ENCODE peak calls at places on chromosomes 12 and 14, in nine cellular contexts. One of them, this sample, is unnamed.

GRCh38 chr14:68584786-68585185 is 208.1 kb downstream of the ZFP36L1 start:
- DNase-seq in breast epithelium: no peak
- DNase-seq in body of pancreas: no peak
- DNase-seq in uterus: no peak
- DNase-seq in IMR-90: no peak
- DNase-seq in upper lobe of left lung: peak
- DNase-seq in heart left ventricle: no peak
- DNase-seq in A549: no peak
- DNase-seq in suprapubic skin: no peak
- DNase-seq in this sample: no peak

GRCh38 chr14:45519770-45520169 is 266.8 kb upstream of the MIS18BP1 start:
- DNase-seq in A549: no peak
- DNase-seq in uterus: no peak
- DNase-seq in suprapubic skin: no peak
- DNase-seq in body of pancreas: no peak
- DNase-seq in IMR-90: no peak
- DNase-seq in upper lobe of left lung: no peak
- DNase-seq in breast epithelium: no peak
- DNase-seq in heart left ventricle: no peak
- DNase-seq in this sample: no peak

GRCh38 chr14:32230181-32230580 is 27.1 kb upstream of the RNU6-8 start:
- DNase-seq in suprapubic skin: no peak
- DNase-seq in A549: peak
- DNase-seq in heart left ventricle: no peak
- DNase-seq in body of pancreas: no peak
- DNase-seq in IMR-90: peak
- DNase-seq in breast epithelium: no peak
- DNase-seq in uterus: no peak
- DNase-seq in upper lobe of left lung: no peak
- DNase-seq in this sample: no peak

GRCh38 chr14:29810657-29811056 is 117.0 kb downstream of the PRKD1 start:
- DNase-seq in upper lobe of left lung: peak
- DNase-seq in A549: no peak
- DNase-seq in uterus: no peak
- DNase-seq in breast epithelium: no peak
- DNase-seq in body of pancreas: peak
- DNase-seq in IMR-90: no peak
- DNase-seq in suprapubic skin: no peak
- DNase-seq in heart left ventricle: peak
- DNase-seq in this sample: no peak

GRCh38 chr14:89911018-89911919 is 43.3 kb downstream of the EFCAB11 start:
- DNase-seq in upper lobe of left lung: no peak
- DNase-seq in IMR-90: peak
- DNase-seq in A549: peak
- DNase-seq in body of pancreas: peak
- DNase-seq in heart left ventricle: no peak
- DNase-seq in suprapubic skin: peak
- DNase-seq in uterus: no peak
- DNase-seq in breast epithelium: no peak
- DNase-seq in this sample: no peak

GRCh38 chr14:74611672-74612345 is at the start of gene LTBP2:
- DNase-seq in upper lobe of left lung: no peak
- DNase-seq in suprapubic skin: no peak
- DNase-seq in IMR-90: peak
- DNase-seq in body of pancreas: peak
- DNase-seq in heart left ventricle: no peak
- DNase-seq in breast epithelium: no peak
- DNase-seq in A549: no peak
- DNase-seq in uterus: peak
- DNase-seq in this sample: peak

GRCh38 chr12:130538343-130539095 is 177.6 kb downstream of the RIMBP2 start:
- DNase-seq in uterus: no peak
- DNase-seq in IMR-90: no peak
- DNase-seq in body of pancreas: no peak
- DNase-seq in breast epithelium: no peak
- DNase-seq in heart left ventricle: no peak
- DNase-seq in A549: no peak
- DNase-seq in upper lobe of left lung: no peak
- DNase-seq in suprapubic skin: no peak
- DNase-seq in this sample: no peak

GRCh38 chr12:60921541-60921940 is 1325.7 kb downstream of the SLC16A7 start:
- DNase-seq in heart left ventricle: no peak
- DNase-seq in upper lobe of left lung: no peak
- DNase-seq in body of pancreas: no peak
- DNase-seq in suprapubic skin: no peak
- DNase-seq in A549: no peak
- DNase-seq in uterus: no peak
- DNase-seq in IMR-90: no peak
- DNase-seq in breast epithelium: no peak
- DNase-seq in this sample: no peak

GRCh38 chr14:67971627-67972625 is 152.3 kb downstream of the RAD51B start:
- DNase-seq in A549: peak
- DNase-seq in uterus: no peak
- DNase-seq in body of pancreas: no peak
- DNase-seq in heart left ventricle: no peak
- DNase-seq in suprapubic skin: no peak
- DNase-seq in IMR-90: peak
- DNase-seq in upper lobe of left lung: no peak
- DNase-seq in breast epithelium: no peak
- DNase-seq in this sample: no peak

DNA sequence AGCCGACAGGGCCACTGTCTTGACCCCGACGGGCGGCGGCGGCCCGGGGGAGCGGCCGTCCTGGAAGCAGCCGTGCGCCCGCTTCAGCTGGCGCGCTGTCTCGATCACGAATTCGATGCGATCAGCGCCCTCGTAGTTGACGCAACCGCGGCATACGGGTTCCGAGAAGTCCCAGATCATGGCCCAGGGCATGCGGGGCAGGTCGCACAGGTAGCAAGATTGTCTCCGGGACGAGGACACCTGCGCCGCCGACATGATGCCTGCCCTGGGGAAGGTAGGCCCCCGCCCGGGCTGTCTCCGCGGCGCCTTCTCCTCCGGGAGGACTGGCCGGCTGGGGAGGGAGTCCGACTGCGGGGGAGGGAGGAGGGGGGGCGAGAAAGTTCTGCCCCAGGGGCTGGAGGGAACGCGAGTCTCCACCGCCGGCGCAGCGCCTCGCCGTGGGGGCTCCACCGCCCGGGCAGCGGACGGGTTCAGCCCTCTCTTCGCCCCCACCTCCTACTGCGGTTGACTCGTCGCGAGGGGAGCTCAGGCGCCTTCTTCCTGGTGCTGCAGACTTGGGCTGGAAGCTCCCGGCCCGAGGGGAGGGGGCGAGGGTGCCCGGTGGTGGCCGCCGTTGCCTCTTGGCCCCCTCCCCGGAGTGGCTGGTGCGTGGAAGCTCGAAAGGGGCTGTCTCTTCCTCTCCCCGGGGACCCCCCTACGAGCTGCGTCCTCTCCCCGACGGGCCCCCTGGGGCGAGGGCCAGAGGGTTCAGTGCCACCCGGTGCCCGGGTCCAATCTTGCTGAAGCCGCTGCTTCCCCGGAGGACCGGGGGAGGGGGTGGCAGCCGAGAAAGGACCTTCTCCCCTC is 747 bp downstream of the IRF2BPL start:
- DNase-seq in A549: peak
- DNase-seq in breast epithelium: peak
- DNase-seq in uterus: peak
- DNase-seq in body of pancreas: peak
- DNase-seq in upper lobe of left lung: peak
- DNase-seq in suprapubic skin: peak
- DNase-seq in IMR-90: peak
- DNase-seq in heart left ventricle: peak
- DNase-seq in this sample: peak
- TF ChIP-seq CTCF in A549: no peak
- TF ChIP-seq CTCF in breast epithelium: no peak
- TF ChIP-seq CTCF in uterus: no peak
- TF ChIP-seq CTCF in body of pancreas: peak
- TF ChIP-seq CTCF in upper lobe of left lung: peak
- TF ChIP-seq CTCF in suprapubic skin: no peak
- TF ChIP-seq CTCF in IMR-90: peak
- TF ChIP-seq CTCF in heart left ventricle: no peak
- TF ChIP-seq CTCF in this sample: no peak

GRCh38 chr12:82012176-82012575 is 253.0 kb upstream of the PPFIA2 start:
- DNase-seq in upper lobe of left lung: no peak
- DNase-seq in A549: no peak
- DNase-seq in body of pancreas: no peak
- DNase-seq in breast epithelium: no peak
- DNase-seq in uterus: no peak
- DNase-seq in suprapubic skin: no peak
- DNase-seq in heart left ventricle: no peak
- DNase-seq in IMR-90: no peak
- DNase-seq in this sample: no peak
- H3K4me3 ChIP-seq in upper lobe of left lung: no peak
- H3K4me3 ChIP-seq in A549: no peak
- H3K4me3 ChIP-seq in body of pancreas: no peak
- H3K4me3 ChIP-seq in breast epithelium: no peak
- H3K4me3 ChIP-seq in uterus: no peak
- H3K4me3 ChIP-seq in suprapubic skin: no peak
- H3K4me3 ChIP-seq in heart left ventricle: no peak
- H3K4me3 ChIP-seq in IMR-90: no peak
- H3K4me3 ChIP-seq in this sample: no peak

GRCh38 chr12:56637621-56638020 is 7.5 kb upstream of the BAZ2A start:
- DNase-seq in A549: no peak
- DNase-seq in suprapubic skin: no peak
- DNase-seq in breast epithelium: no peak
- DNase-seq in upper lobe of left lung: no peak
- DNase-seq in heart left ventricle: no peak
- DNase-seq in body of pancreas: no peak
- DNase-seq in uterus: no peak
- DNase-seq in IMR-90: no peak
- DNase-seq in this sample: no peak

GRCh38 chr12:56635539-56636117 is 5.5 kb upstream of the BAZ2A start:
- DNase-seq in IMR-90: no peak
- DNase-seq in upper lobe of left lung: no peak
- DNase-seq in body of pancreas: no peak
- DNase-seq in uterus: no peak
- DNase-seq in heart left ventricle: no peak
- DNase-seq in suprapubic skin: no peak
- DNase-seq in breast epithelium: no peak
- DNase-seq in A549: peak
- DNase-seq in this sample: no peak

GRCh38 chr12:56636118-56636674 is 6.1 kb upstream of the BAZ2A start:
- DNase-seq in heart left ventricle: peak
- DNase-seq in uterus: peak
- DNase-seq in IMR-90: peak
- DNase-seq in breast epithelium: peak
- DNase-seq in body of pancreas: peak
- DNase-seq in suprapubic skin: peak
- DNase-seq in A549: peak
- DNase-seq in upper lobe of left lung: peak
- DNase-seq in this sample: peak

GRCh38 chr12:56634837-56635538 is 4.9 kb upstream of the BAZ2A start:
- DNase-seq in IMR-90: peak
- DNase-seq in breast epithelium: peak
- DNase-seq in uterus: peak
- DNase-seq in suprapubic skin: peak
- DNase-seq in upper lobe of left lung: peak
- DNase-seq in A549: peak
- DNase-seq in heart left ventricle: peak
- DNase-seq in body of pancreas: peak
- DNase-seq in this sample: peak

DNA sequence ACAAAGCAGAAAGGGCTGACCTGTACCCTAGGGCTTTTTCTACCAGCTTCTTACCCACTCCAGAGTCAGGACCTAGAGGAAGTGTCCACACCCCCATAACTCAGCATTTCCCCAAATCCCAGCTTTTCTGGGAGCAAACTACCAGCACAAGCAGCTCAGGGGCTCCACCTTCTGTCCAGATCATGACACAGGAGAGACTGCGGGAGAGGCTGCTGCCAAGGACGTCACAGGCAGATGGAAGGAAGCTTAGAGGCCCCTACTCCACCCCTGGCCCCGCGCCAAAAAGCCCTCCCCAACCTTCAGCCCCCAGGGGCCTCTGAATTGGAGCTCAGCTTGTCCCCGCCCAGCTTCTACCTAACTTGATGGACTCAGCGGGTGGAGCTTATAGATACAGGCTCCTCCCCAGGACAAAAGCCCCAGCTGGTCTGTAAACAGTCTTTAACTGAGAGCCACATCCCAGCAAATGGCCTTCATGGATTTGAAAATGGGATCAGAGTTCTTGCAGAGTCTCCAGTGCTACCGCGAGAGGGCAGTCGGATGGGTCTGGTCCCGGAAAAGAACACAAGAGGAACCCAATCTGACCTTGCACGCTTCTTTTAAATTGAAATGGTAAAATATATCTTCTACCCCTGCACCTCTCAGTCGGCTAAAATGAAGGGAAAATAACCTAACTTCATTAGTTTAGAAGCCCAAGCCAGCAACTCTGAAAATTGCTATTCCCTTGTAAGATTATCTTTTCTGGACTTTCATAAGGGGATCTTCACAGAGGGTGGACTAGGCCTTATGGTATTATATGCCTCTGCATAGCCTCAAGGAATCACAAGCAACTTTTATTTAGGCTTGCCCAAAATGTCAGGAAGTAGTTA is 6.8 kb upstream of the BAZ2A start:
- DNase-seq in A549: peak
- DNase-seq in upper lobe of left lung: peak
- DNase-seq in IMR-90: peak
- DNase-seq in body of pancreas: peak
- DNase-seq in heart left ventricle: peak
- DNase-seq in suprapubic skin: peak
- DNase-seq in uterus: peak
- DNase-seq in breast epithelium: peak
- DNase-seq in this sample: peak
- TF ChIP-seq POLR2A in A549: no peak
- TF ChIP-seq POLR2A in upper lobe of left lung: no peak
- TF ChIP-seq POLR2A in IMR-90: no peak
- TF ChIP-seq POLR2A in body of pancreas: peak
- TF ChIP-seq POLR2A in heart left ventricle: peak
- TF ChIP-seq POLR2A in suprapubic skin: no peak
- TF ChIP-seq POLR2A in uterus: peak
- TF ChIP-seq POLR2A in breast epithelium: no peak
- TF ChIP-seq POLR2A in this sample: peak

DNA sequence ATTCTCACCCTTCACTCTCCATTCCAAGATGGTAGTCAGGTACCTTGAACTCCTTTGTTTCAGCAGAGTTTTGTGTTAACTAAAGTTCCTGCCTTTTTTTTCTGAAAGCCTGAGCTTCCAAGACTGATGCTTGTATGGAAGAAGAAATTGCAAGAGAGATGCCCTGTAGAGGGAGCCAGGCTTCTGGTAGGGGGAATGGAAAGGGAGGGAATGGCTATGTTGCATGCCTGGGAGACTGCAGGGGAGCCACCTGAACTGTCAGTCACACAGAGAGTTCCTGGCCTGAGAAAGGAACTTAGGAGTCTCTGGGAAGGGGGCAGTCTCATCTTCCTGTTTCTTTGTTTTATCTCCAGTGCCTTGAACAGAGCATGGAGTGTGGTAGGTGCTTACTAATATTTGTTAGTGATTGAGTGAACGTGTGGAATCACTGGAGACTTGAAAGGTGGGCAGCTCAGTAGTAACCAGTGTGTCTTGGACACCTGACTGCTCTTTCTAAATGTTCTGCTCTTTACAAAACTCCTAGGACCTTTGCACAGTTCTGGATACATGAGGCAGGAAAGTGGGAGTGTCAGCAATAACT is 132.2 kb downstream of the ANO4 start:
- DNase-seq in heart left ventricle: no peak
- DNase-seq in suprapubic skin: no peak
- DNase-seq in breast epithelium: no peak
- DNase-seq in body of pancreas: peak
- DNase-seq in upper lobe of left lung: no peak
- DNase-seq in IMR-90: peak
- DNase-seq in A549: peak
- DNase-seq in uterus: no peak
- DNase-seq in this sample: peak
- TF ChIP-seq CTCF in heart left ventricle: no peak
- TF ChIP-seq CTCF in suprapubic skin: no peak
- TF ChIP-seq CTCF in breast epithelium: no peak
- TF ChIP-seq CTCF in body of pancreas: peak
- TF ChIP-seq CTCF in upper lobe of left lung: no peak
- TF ChIP-seq CTCF in IMR-90: peak
- TF ChIP-seq CTCF in A549: no peak
- TF ChIP-seq CTCF in uterus: no peak
- TF ChIP-seq CTCF in this sample: no peak